ENCODE peak calls at places on chromosomes 5 and 9, in four cellular contexts. W, Z, N and Q are unnamed samples.

GRCh38 chr5:158751961-158752655 is 347.6 kb downstream of the EBF1 start:
- DNase-seq in W (no peak), Z (no peak), N (no peak), Q (no peak)

GRCh38 chr5:157354825-157355224 is 88.9 kb downstream of the CYFIP2 start:
- DNase-seq in W (no peak), Z (no peak), N (peak; percentile 21), Q (peak; percentile 46)

GRCh38 chr9:136353757-136354488 is 9.6 kb downstream of the DNLZ start:
- DNase-seq in W (no peak), Z (no peak), N (no peak), Q (no peak)

GRCh38 chr5:120442694-120443093 is 21.4 kb upstream of the PRR16 start:
- DNase-seq in W (no peak), Z (no peak), N (no peak), Q (no peak)

GRCh38 chr9:4197548-4197947 is 102.3 kb downstream of the GLIS3 start:
- DNase-seq in W (no peak), Z (no peak), N (no peak), Q (peak; percentile 72)

GRCh38 chr5:95884021-95884333 is 61.5 kb upstream of the GLRX start:
- DNase-seq in W (no peak), Z (peak; percentile 68), N (no peak), Q (no peak)

GRCh38 chr9:79060726-79061125 is 511.0 kb upstream of the TLE4 start:
- DNase-seq in W (no peak), Z (peak; percentile 73), N (no peak), Q (no peak)

GRCh38 chr9:1759009-1759408 is 256.1 kb upstream of the SMARCA2 start:
- DNase-seq in W (no peak), Z (no peak), N (no peak), Q (peak; percentile 32)

GRCh38 chr5:97102010-97102470 is 40.4 kb downstream of the LIX1 start:
- DNase-seq in W (no peak), Z (no peak), N (no peak), Q (peak; percentile 49)

DNA sequence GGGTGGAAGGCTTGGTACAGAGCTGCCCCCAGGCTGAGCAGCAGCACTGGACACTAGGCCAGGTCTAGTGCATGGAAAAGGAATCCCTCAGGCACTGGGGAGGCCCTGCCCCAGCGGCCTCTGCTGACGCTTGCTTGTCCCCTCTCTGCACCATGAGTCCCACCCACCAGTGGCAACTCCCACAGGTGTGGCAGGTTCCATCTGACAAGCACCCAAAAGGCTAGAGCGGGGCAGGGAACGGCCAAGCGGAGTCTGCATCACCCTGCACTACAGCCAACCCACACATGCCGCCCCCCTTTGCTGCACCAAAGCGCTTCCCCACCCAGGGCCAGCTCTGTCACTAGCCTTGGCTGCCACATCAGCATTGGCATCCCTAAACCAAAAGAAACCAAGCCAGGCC is 115.2 kb upstream of the SARDH start:
- DNase-seq in W (no peak), Z (no peak), N (no peak), Q (no peak)
- TF ChIP-seq CTCF in W (no peak), Z (no peak), N (no peak), Q (no peak)

GRCh38 chr9:137607141-137607857 is 1.8 kb downstream of the ARRDC1 start:
- DNase-seq in W (no peak), Z (peak; percentile 33), N (no peak), Q (no peak)
- H3K4me2 ChIP-seq in W (peak overlapping the region; percentile 98), Z (peak overlapping the region; percentile 88), N (peak overlapping the region; percentile 100), Q (no peak overlapping the region)

DNA sequence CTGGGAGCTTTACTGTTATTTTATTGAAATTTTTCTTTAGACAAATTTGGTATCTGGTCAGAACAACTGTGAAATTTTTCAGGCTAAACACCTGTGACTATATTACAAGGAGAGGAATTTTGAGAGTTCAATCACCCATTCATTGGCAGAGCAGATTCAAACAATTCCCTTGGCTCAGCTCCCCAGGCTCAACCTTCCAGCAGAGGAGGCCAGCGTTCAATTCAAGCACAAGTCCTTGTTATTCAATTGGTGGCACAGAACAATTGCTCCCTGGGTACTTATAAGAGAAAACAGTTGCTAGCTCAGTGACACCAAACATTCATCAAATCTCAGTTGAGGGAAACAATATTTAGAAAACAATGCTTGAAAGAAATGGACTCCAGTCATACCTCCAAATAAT is 83.3 kb downstream of the SUSD1 start:
- DNase-seq in W (no peak), Z (peak; percentile 36), N (no peak), Q (peak; percentile 46)
- TF ChIP-seq CTCF in W (peak; percentile 48), Z (peak; percentile 51), N (peak; percentile 51), Q (peak; percentile 57)

DNA sequence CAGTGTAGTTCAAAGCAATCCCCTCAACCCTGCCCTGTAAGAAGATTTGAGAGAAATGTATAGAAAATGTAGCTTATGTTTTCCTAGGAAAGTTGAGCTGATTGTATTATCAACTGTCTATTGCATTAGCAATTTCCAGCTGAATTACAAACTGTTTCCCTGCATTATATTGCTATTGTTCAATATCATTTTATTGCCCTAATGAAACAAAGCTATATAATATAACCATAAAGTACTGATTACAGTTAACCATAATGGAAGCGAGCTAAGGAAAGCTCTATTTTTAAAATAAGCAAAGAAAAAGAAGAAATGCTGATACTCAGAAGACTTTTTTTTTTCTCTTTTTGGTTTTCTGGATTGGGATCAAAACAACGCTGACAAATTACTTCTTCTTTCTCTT is 228.3 kb downstream of the EFNA5 start:
- DNase-seq in W (no peak), Z (no peak), N (no peak), Q (no peak)
- H3K4me2 ChIP-seq in W (no peak overlapping the region), Z (no peak overlapping the region), N (no peak overlapping the region), Q (no peak overlapping the region)

GRCh38 chr5:180619563-180619915 is 28.2 kb upstream of the SCGB3A1 start:
- DNase-seq in W (no peak), Z (no peak), N (no peak), Q (no peak)

GRCh38 chr5:180621311-180621710 is 28.1 kb downstream of the FLT4 start:
- DNase-seq in W (no peak), Z (no peak), N (no peak), Q (no peak)

GRCh38 chr5:180618487-180618829 is 27.2 kb upstream of the SCGB3A1 start:
- DNase-seq in W (no peak), Z (no peak), N (no peak), Q (no peak)

GRCh38 chr5:180620014-180620413 is 28.7 kb upstream of the SCGB3A1 start:
- DNase-seq in W (no peak), Z (no peak), N (no peak), Q (no peak)

DNA sequence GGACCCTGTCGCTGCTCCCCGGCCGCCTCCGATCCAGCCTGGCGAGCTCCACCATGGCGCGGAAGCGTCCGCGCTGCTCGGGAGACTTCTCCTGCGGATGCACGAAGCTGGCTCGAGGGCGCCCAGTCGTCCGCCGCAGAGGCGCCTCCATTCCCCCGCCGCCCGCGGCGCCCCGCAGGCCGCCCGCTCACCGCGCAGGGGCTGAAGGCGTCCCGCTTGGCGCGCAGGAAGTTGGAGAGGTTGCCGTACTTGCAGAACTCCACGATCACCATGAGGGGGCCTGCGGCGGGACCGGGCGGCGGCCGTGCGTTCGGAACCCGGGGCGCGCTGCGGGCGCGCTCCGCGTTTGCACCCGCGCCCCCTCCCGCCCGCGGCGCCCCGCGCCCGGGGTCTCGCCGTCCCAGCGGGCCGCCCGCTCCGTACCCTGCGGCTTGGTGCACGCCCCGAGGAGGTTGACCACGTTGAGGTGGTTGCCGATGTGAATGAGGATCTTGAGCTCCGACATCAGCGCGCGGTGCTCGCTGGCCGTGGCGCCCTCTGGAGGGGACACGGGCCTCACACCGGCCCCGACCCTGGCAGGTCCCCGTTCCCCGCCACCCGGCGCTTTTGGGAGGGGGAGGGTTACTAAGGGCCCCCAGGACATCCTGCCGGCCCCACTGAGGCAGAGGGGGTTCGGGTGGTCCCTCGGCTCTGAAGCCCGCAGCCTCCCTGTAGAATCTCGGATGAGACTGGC is 27.7 kb upstream of the SCGB3A1 start:
- DNase-seq in W (no peak), Z (peak; percentile 47), N (peak; percentile 81), Q (peak; percentile 76)
- TF ChIP-seq CTCF in W (no peak), Z (peak; percentile 24), N (peak; percentile 90), Q (peak; percentile 76)

DNA sequence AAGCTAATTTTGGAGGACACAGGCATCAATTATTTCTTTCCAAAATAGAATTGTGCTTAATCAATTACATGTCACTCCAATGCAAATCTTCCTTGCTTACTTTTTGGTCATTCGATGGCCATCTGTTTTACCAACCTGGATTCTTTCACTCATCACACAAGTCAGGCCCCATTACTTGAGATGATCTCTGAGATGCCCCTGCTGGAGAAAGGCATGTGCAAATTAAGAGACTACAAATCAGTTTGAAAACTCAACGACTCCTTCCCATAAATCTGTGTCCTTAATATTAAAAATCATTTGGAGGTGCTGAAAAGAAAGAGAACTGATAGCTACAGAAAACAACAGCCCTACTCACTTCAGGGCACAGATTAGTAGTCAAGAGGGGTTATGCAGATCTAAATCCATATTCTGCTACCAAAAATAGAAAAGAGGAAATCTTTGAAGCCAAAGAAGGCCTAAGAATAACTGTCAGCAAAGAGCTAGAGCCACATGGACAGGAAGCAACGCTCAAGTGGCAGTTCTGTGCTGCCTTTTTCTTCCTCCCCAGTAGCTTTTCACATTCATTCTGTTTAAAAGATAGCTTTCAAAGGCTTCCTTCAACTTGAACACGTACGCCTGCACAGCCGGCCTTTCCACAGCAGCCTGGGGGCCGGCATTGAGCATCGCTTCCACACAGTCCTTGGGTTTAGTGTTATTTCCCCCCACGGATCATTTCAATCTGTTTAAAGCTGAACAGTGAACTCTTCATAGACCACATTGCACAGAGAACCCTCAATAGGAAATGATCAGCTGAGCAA is 79.3 kb upstream of the MAP3K1 start:
- DNase-seq in W (no peak), Z (no peak), N (no peak), Q (no peak)
- H3K4me2 ChIP-seq in W (no peak overlapping the region), Z (no peak overlapping the region), N (no peak overlapping the region), Q (no peak overlapping the region)

DNA sequence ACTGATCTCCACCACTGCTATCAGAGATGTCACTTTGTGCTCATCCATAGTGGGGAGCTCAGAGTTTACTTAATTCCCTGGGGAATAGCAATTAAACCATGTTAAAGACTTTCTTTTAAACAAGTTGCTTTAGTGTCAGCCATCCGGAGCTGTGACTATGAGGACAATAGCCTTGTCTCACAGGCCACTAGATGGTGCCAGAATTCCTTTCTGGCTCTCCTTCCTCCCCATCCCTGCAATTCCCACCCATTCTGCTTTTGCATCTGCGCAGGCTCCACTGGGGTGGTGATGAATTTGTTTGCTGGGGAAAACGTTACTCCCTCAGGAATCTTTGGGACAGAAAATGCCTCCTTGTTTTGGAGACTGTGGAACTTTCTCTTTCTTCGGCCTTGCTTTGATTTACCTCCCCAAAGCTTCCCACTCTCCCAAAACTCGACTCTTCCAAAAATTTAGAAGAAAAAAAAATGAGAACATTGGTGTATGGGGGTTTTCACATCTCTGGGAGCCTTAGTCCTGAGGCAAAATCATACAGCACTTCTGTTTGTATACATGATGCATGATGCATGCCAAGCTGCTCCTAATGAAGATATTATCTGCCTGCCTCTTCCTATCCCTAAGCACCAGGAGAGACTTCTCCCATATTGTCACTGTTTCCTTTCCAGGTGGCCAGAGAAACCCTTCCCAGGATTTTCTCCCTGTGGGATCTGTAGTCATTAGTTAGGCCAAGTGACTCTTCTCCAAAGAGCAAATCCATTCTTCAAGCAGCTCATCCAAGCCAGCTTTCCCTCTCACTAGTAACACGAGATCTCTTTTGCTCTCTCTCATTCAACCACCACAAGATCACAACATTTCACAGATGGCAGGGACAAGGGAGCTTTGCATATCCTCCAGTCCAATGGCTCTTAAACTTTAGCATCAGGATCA is 466.1 kb downstream of the TLR4 start:
- DNase-seq in W (no peak), Z (no peak), N (peak; percentile 21), Q (peak; percentile 74)
- TF ChIP-seq CTCF in W (peak; percentile 38), Z (peak; percentile 16), N (peak; percentile 79), Q (peak; percentile 92)